ENCODE peak calls at places on chromosomes 7 and 10, in six cellular contexts. N is fibroblast of the aortic adventitia; L is nephron progenitor cell; A is EL; B is effector CD8-positive, alpha-beta T cell; U is kidney tubule cell. F is an unnamed sample.

GRCh38 chr7:72706521-72706920 is 121.5 kb downstream of the TYW1B start:
- DNase-seq in N (no peak), L (no peak), A (peak; percentile 7), B (no peak), U (no peak), F (no peak)

GRCh38 chr7:134632052-134632451 is 14.6 kb upstream of the BPGM start:
- DNase-seq in N (no peak), L (no peak), A (no peak), B (no peak), U (no peak), F (no peak)

GRCh38 chr10:84008878-84009277 is 130.4 kb upstream of the GHITM start:
- DNase-seq in N (no peak), L (peak; percentile 47), A (peak; percentile 7), B (no peak), U (peak; percentile 29), F (no peak)

GRCh38 chr7:139034336-139034735 is 1.5 kb downstream of the ZC3HAV1L start:
- DNase-seq in N (no peak), L (no peak), A (peak; percentile 36), B (no peak), U (peak; percentile 52), F (no peak)

GRCh38 chr10:47451275-47451997 is 32.5 kb downstream of the ANXA8 start:
- DNase-seq in N (no peak), L (no peak), A (no peak), B (no peak), U (no peak), F (no peak)

GRCh38 chr7:19665399-19666008 is 43.3 kb downstream of the POLR1F start:
- DNase-seq in N (peak; percentile 57), L (no peak), A (peak; percentile 30), B (no peak), U (peak; percentile 36), F (no peak)

GRCh38 chr7:149685455-149685854 is 87.9 kb downstream of the ZNF467 start:
- DNase-seq in N (peak; percentile 57), L (no peak), A (peak; percentile 45), B (no peak), U (peak; percentile 22), F (no peak)

GRCh38 chr7:5426226-5426475 is 2.5 kb upstream of the TNRC18 start:
- DNase-seq in N (peak; percentile 62), L (peak; percentile 43), A (peak; percentile 79), B (no peak), U (no peak), F (no peak)

GRCh38 chr10:44950326-44951225 is 9.0 kb upstream of the RASSF4 start:
- DNase-seq in N (no peak), L (no peak), A (no peak), B (no peak), U (no peak), F (no peak)

GRCh38 chr10:122164815-122165491 is 106.1 kb upstream of the BTBD16 start:
- DNase-seq in N (no peak), L (no peak), A (no peak), B (no peak), U (peak; percentile 83), F (no peak)

GRCh38 chr7:138865843-138866242 is 67.8 kb upstream of the ATP6V0A4 start:
- DNase-seq in N (no peak), L (no peak), A (no peak), B (peak; percentile 10), U (no peak), F (no peak)

GRCh38 chr7:28075674-28076358 is 104.8 kb downstream of the JAZF1 start:
- DNase-seq in N (peak; percentile 27), L (no peak), A (peak; percentile 43), B (no peak), U (no peak), F (no peak)

GRCh38 chr7:9186730-9187129 is 753.3 kb downstream of the NXPH1 start:
- DNase-seq in N (no peak), L (no peak), A (no peak), B (no peak), U (no peak), F (no peak)

GRCh38 chr7:17015575-17015974 is 133.8 kb upstream of the AGR3 start:
- DNase-seq in N (peak; percentile 72), L (no peak), A (peak; percentile 77), B (no peak), U (no peak), F (no peak)

GRCh38 chr7:106424476-106425016 is 139.8 kb upstream of the NAMPT start:
- DNase-seq in N (no peak), L (no peak), A (no peak), B (no peak), U (peak; percentile 68), F (no peak)

GRCh38 chr7:32453286-32454011 is 36.7 kb downstream of the LSM5 start:
- DNase-seq in N (no peak), L (no peak), A (no peak), B (no peak), U (peak; percentile 52), F (no peak)